ENCODE peak calls at places on chromosomes 12 and 14, in eight cellular contexts. L is CD8-positive, alpha-beta T cell; N is DMS153; W is lower leg skin; K is SK-N-SH; Z is AML-193; O is pancreas; M is ELR. J is an unnamed sample.

GRCh38 chr12:6635375-6635855 is 344 bp downstream of the LPAR5 start:
- DNase-seq in W (no peak), K (peak; percentile 73), Z (no peak), O (no peak), L (peak; percentile 52), N (no peak), M (no peak), J (no peak)

GRCh38 chr12:57781801-57782200 is 786 bp upstream of the TSFM start:
- DNase-seq in N (no peak), O (no peak), W (no peak), Z (no peak), M (no peak), L (no peak), K (no peak), J (no peak)

GRCh38 chr12:97131220-97131981 is 224.3 kb downstream of the NEDD1 start:
- DNase-seq in Z (no peak), O (no peak), L (no peak), K (no peak), N (no peak), M (no peak), W (no peak), J (no peak)

GRCh38 chr14:41899416-41899815 is 292.7 kb downstream of the LRFN5 start:
- DNase-seq in W (no peak), N (peak; percentile 94), O (no peak), Z (no peak), M (no peak), L (no peak), K (no peak), J (peak; percentile 3)

GRCh38 chr12:127162902-127163301 is 1104.1 kb upstream of the TMEM132C start:
- DNase-seq in L (peak; percentile 29), M (peak; percentile 84), W (no peak), O (no peak), K (no peak), Z (no peak), N (no peak), J (peak; percentile 53)

GRCh38 chr12:7108042-7108927 is 729 bp downstream of the C1RL start:
- DNase-seq in Z (peak; percentile 85), O (peak; percentile 82), M (peak; percentile 88), W (peak; percentile 53), L (peak; percentile 73), N (peak; percentile 67), K (peak; percentile 70), J (peak; percentile 70)

GRCh38 chr12:57210461-57210860 is 6.1 kb upstream of the NXPH4 start:
- DNase-seq in N (no peak), K (no peak), Z (no peak), L (no peak), M (no peak), O (no peak), W (no peak), J (no peak)

GRCh38 chr14:94059998-94060397 is 21.0 kb downstream of the DDX24 start:
- DNase-seq in Z (no peak), K (no peak), M (no peak), O (no peak), L (no peak), N (no peak), W (no peak), J (no peak)

GRCh38 chr12:6549379-6550151 is 6.3 kb downstream of the IFFO1 start:
- DNase-seq in L (no peak), W (no peak), N (no peak), M (no peak), O (no peak), K (no peak), Z (no peak), J (no peak)

GRCh38 chr14:31949709-31950108 is 127.4 kb upstream of the ARHGAP5 start:
- DNase-seq in O (no peak), Z (no peak), L (no peak), M (peak; percentile 81), N (no peak), K (no peak), W (no peak), J (peak; percentile 48)

GRCh38 chr12:75545636-75546035 is 34.2 kb upstream of the KRR1 start:
- DNase-seq in O (no peak), W (no peak), Z (no peak), L (no peak), M (no peak), N (no peak), K (no peak), J (no peak)

GRCh38 chr12:44509471-44509870 is 366.6 kb downstream of the NELL2 start:
- DNase-seq in Z (no peak), N (no peak), M (no peak), L (no peak), W (no peak), O (no peak), K (no peak), J (no peak)

GRCh38 chr14:105883066-105884005 is 357.0 kb downstream of the TMEM121 start:
- DNase-seq in M (no peak), W (no peak), K (no peak), Z (no peak), N (no peak), L (no peak), O (no peak), J (no peak)

GRCh38 chr14:91284146-91284790 is 39.8 kb upstream of the GPR68 start:
- DNase-seq in L (no peak), Z (no peak), K (peak; percentile 76), N (no peak), M (peak; percentile 88), O (no peak), W (no peak), J (peak; percentile 71)

GRCh38 chr12:32946504-32947131 is 50.0 kb upstream of the PKP2 start:
- DNase-seq in M (no peak), N (no peak), O (no peak), K (no peak), L (no peak), Z (no peak), W (no peak), J (no peak)

GRCh38 chr12:47394070-47394469 is 311.8 kb downstream of the RPAP3 start:
- DNase-seq in W (no peak), K (no peak), L (no peak), M (peak; percentile 24), Z (no peak), O (no peak), N (no peak), J (no peak)

GRCh38 chr12:108240027-108240785 is 98.9 kb downstream of the CMKLR1 start:
- DNase-seq in W (no peak), O (no peak), L (no peak), M (no peak), K (no peak), N (no peak), Z (no peak), J (no peak)

GRCh38 chr14:50222061-50222613 is 9.2 kb downstream of the SOS2 start:
- DNase-seq in M (peak; percentile 8), Z (no peak), K (no peak), L (no peak), W (no peak), N (no peak), O (no peak), J (peak; percentile 18)

GRCh38 chr12:7787574-7788315 is 1.5 kb upstream of the NANOG start:
- DNase-seq in O (peak; percentile 55), W (no peak), M (no peak), N (no peak), L (no peak), K (no peak), Z (no peak), J (no peak)

GRCh38 chr12:101019667-101020066 is 190.4 kb downstream of the SLC5A8 start:
- DNase-seq in W (no peak), M (peak; percentile 12), K (no peak), L (no peak), O (no peak), Z (no peak), N (no peak), J (no peak)

GRCh38 chr12:4789776-4790175 is 69.6 kb downstream of the GALNT8 start:
- DNase-seq in K (no peak), W (no peak), N (no peak), O (no peak), Z (no peak), M (no peak), L (no peak), J (no peak)

GRCh38 chr14:88546621-88547385 is 8.0 kb downstream of the PTPN21 start:
- DNase-seq in O (no peak), M (no peak), L (no peak), K (no peak), Z (no peak), W (no peak), N (no peak), J (peak; percentile 83)